ENCODE peak calls at places on chromosomes 13 and 19, in ten cellular contexts. One of them, this sample, is unnamed.

GRCh38 chr13:31050486-31051400 is 111.0 kb downstream of the HSPH1 start:
- DNase-seq in brain microvascular endothelial cell: no peak
- DNase-seq in stimulated activated CD8-positive, alpha-beta memory T cell treated with anti-CD3 and anti-CD28 coated beads, Interleukin-4, amount 100 ng/mL, for 4 hours: no peak
- DNase-seq in globus pallidus: no peak
- DNase-seq in aorta: no peak
- DNase-seq in neural progenitor cell: peak
- DNase-seq in stimulated activated CD4-positive, alpha-beta T cell treated with anti-CD3 and anti-CD28 coated beads, Interleukin-2, amount 100 ng/mL, for 24 hours: no peak
- DNase-seq in adrenal gland: no peak
- DNase-seq in NCI-H2081: no peak
- DNase-seq in ovary: no peak
- DNase-seq in this sample: no peak

GRCh38 chr19:50264483-50265186 is 61.2 kb downstream of the MYH14 start:
- DNase-seq in brain microvascular endothelial cell: no peak
- DNase-seq in stimulated activated CD8-positive, alpha-beta memory T cell treated with anti-CD3 and anti-CD28 coated beads, Interleukin-4, amount 100 ng/mL, for 4 hours: no peak
- DNase-seq in globus pallidus: no peak
- DNase-seq in aorta: no peak
- DNase-seq in neural progenitor cell: no peak
- DNase-seq in stimulated activated CD4-positive, alpha-beta T cell treated with anti-CD3 and anti-CD28 coated beads, Interleukin-2, amount 100 ng/mL, for 24 hours: no peak
- DNase-seq in adrenal gland: no peak
- DNase-seq in NCI-H2081: no peak
- DNase-seq in ovary: no peak
- DNase-seq in this sample: no peak

GRCh38 chr19:45766293-45766918 is 2.6 kb downstream of the SIX5 start:
- DNase-seq in brain microvascular endothelial cell: no peak
- DNase-seq in stimulated activated CD8-positive, alpha-beta memory T cell treated with anti-CD3 and anti-CD28 coated beads, Interleukin-4, amount 100 ng/mL, for 4 hours: no peak
- DNase-seq in globus pallidus: no peak
- DNase-seq in aorta: no peak
- DNase-seq in neural progenitor cell: no peak
- DNase-seq in stimulated activated CD4-positive, alpha-beta T cell treated with anti-CD3 and anti-CD28 coated beads, Interleukin-2, amount 100 ng/mL, for 24 hours: no peak
- DNase-seq in adrenal gland: no peak
- DNase-seq in NCI-H2081: no peak
- DNase-seq in ovary: peak
- DNase-seq in this sample: no peak

GRCh38 chr19:43416951-43417623 is 2.4 kb downstream of the TEX101 start:
- DNase-seq in brain microvascular endothelial cell: no peak
- DNase-seq in stimulated activated CD8-positive, alpha-beta memory T cell treated with anti-CD3 and anti-CD28 coated beads, Interleukin-4, amount 100 ng/mL, for 4 hours: no peak
- DNase-seq in globus pallidus: no peak
- DNase-seq in aorta: no peak
- DNase-seq in neural progenitor cell: no peak
- DNase-seq in stimulated activated CD4-positive, alpha-beta T cell treated with anti-CD3 and anti-CD28 coated beads, Interleukin-2, amount 100 ng/mL, for 24 hours: no peak
- DNase-seq in adrenal gland: no peak
- DNase-seq in NCI-H2081: no peak
- DNase-seq in ovary: no peak
- DNase-seq in this sample: no peak

GRCh38 chr13:80132741-80133601 is 208.0 kb downstream of the SPRY2 start:
- DNase-seq in brain microvascular endothelial cell: peak
- DNase-seq in stimulated activated CD8-positive, alpha-beta memory T cell treated with anti-CD3 and anti-CD28 coated beads, Interleukin-4, amount 100 ng/mL, for 4 hours: no peak
- DNase-seq in globus pallidus: peak
- DNase-seq in aorta: no peak
- DNase-seq in neural progenitor cell: peak
- DNase-seq in stimulated activated CD4-positive, alpha-beta T cell treated with anti-CD3 and anti-CD28 coated beads, Interleukin-2, amount 100 ng/mL, for 24 hours: no peak
- DNase-seq in adrenal gland: peak
- DNase-seq in NCI-H2081: no peak
- DNase-seq in ovary: peak
- DNase-seq in this sample: no peak

GRCh38 chr13:77930430-77930829 is 11.8 kb upstream of the EDNRB start:
- DNase-seq in brain microvascular endothelial cell: no peak
- DNase-seq in stimulated activated CD8-positive, alpha-beta memory T cell treated with anti-CD3 and anti-CD28 coated beads, Interleukin-4, amount 100 ng/mL, for 4 hours: no peak
- DNase-seq in globus pallidus: no peak
- DNase-seq in aorta: no peak
- DNase-seq in neural progenitor cell: no peak
- DNase-seq in stimulated activated CD4-positive, alpha-beta T cell treated with anti-CD3 and anti-CD28 coated beads, Interleukin-2, amount 100 ng/mL, for 24 hours: no peak
- DNase-seq in adrenal gland: no peak
- DNase-seq in NCI-H2081: no peak
- DNase-seq in ovary: no peak
- DNase-seq in this sample: no peak

GRCh38 chr19:5803752-5804515 is 933 bp upstream of the NRTN start:
- DNase-seq in brain microvascular endothelial cell: peak
- DNase-seq in stimulated activated CD8-positive, alpha-beta memory T cell treated with anti-CD3 and anti-CD28 coated beads, Interleukin-4, amount 100 ng/mL, for 4 hours: peak
- DNase-seq in globus pallidus: no peak
- DNase-seq in aorta: peak
- DNase-seq in neural progenitor cell: peak
- DNase-seq in stimulated activated CD4-positive, alpha-beta T cell treated with anti-CD3 and anti-CD28 coated beads, Interleukin-2, amount 100 ng/mL, for 24 hours: peak
- DNase-seq in adrenal gland: peak
- DNase-seq in NCI-H2081: peak
- DNase-seq in ovary: peak
- DNase-seq in this sample: peak

GRCh38 chr19:30224689-30225606 is 147.2 kb upstream of the ZNF536 start:
- DNase-seq in brain microvascular endothelial cell: no peak
- DNase-seq in stimulated activated CD8-positive, alpha-beta memory T cell treated with anti-CD3 and anti-CD28 coated beads, Interleukin-4, amount 100 ng/mL, for 4 hours: no peak
- DNase-seq in globus pallidus: peak
- DNase-seq in aorta: no peak
- DNase-seq in neural progenitor cell: peak
- DNase-seq in stimulated activated CD4-positive, alpha-beta T cell treated with anti-CD3 and anti-CD28 coated beads, Interleukin-2, amount 100 ng/mL, for 24 hours: no peak
- DNase-seq in adrenal gland: peak
- DNase-seq in NCI-H2081: no peak
- DNase-seq in ovary: no peak
- DNase-seq in this sample: no peak

GRCh38 chr13:21012211-21012610 is 49.2 kb downstream of the LATS2 start:
- DNase-seq in brain microvascular endothelial cell: no peak
- DNase-seq in stimulated activated CD8-positive, alpha-beta memory T cell treated with anti-CD3 and anti-CD28 coated beads, Interleukin-4, amount 100 ng/mL, for 4 hours: no peak
- DNase-seq in globus pallidus: no peak
- DNase-seq in aorta: no peak
- DNase-seq in neural progenitor cell: no peak
- DNase-seq in stimulated activated CD4-positive, alpha-beta T cell treated with anti-CD3 and anti-CD28 coated beads, Interleukin-2, amount 100 ng/mL, for 24 hours: no peak
- DNase-seq in adrenal gland: no peak
- DNase-seq in NCI-H2081: no peak
- DNase-seq in ovary: no peak
- DNase-seq in this sample: no peak

GRCh38 chr19:18951721-18952281 is 10.8 kb upstream of the HOMER3 start:
- DNase-seq in brain microvascular endothelial cell: no peak
- DNase-seq in stimulated activated CD8-positive, alpha-beta memory T cell treated with anti-CD3 and anti-CD28 coated beads, Interleukin-4, amount 100 ng/mL, for 4 hours: no peak
- DNase-seq in globus pallidus: no peak
- DNase-seq in aorta: no peak
- DNase-seq in neural progenitor cell: no peak
- DNase-seq in stimulated activated CD4-positive, alpha-beta T cell treated with anti-CD3 and anti-CD28 coated beads, Interleukin-2, amount 100 ng/mL, for 24 hours: no peak
- DNase-seq in adrenal gland: no peak
- DNase-seq in NCI-H2081: no peak
- DNase-seq in ovary: no peak
- DNase-seq in this sample: no peak

GRCh38 chr19:28746486-28746885 is 466.5 kb downstream of the UQCRFS1 start:
- DNase-seq in brain microvascular endothelial cell: no peak
- DNase-seq in stimulated activated CD8-positive, alpha-beta memory T cell treated with anti-CD3 and anti-CD28 coated beads, Interleukin-4, amount 100 ng/mL, for 4 hours: no peak
- DNase-seq in globus pallidus: no peak
- DNase-seq in aorta: no peak
- DNase-seq in neural progenitor cell: no peak
- DNase-seq in stimulated activated CD4-positive, alpha-beta T cell treated with anti-CD3 and anti-CD28 coated beads, Interleukin-2, amount 100 ng/mL, for 24 hours: no peak
- DNase-seq in adrenal gland: no peak
- DNase-seq in NCI-H2081: no peak
- DNase-seq in ovary: no peak
- DNase-seq in this sample: no peak

GRCh38 chr19:19515764-19516519 is at the start of gene NDUFA13:
- DNase-seq in brain microvascular endothelial cell: peak
- DNase-seq in stimulated activated CD8-positive, alpha-beta memory T cell treated with anti-CD3 and anti-CD28 coated beads, Interleukin-4, amount 100 ng/mL, for 4 hours: peak
- DNase-seq in globus pallidus: peak
- DNase-seq in aorta: peak
- DNase-seq in neural progenitor cell: peak
- DNase-seq in stimulated activated CD4-positive, alpha-beta T cell treated with anti-CD3 and anti-CD28 coated beads, Interleukin-2, amount 100 ng/mL, for 24 hours: peak
- DNase-seq in adrenal gland: peak
- DNase-seq in NCI-H2081: peak
- DNase-seq in ovary: peak
- DNase-seq in this sample: peak

GRCh38 chr19:45816236-45817009 is 1.3 kb upstream of the RSPH6A start:
- DNase-seq in brain microvascular endothelial cell: no peak
- DNase-seq in stimulated activated CD8-positive, alpha-beta memory T cell treated with anti-CD3 and anti-CD28 coated beads, Interleukin-4, amount 100 ng/mL, for 4 hours: no peak
- DNase-seq in globus pallidus: no peak
- DNase-seq in aorta: no peak
- DNase-seq in neural progenitor cell: peak
- DNase-seq in stimulated activated CD4-positive, alpha-beta T cell treated with anti-CD3 and anti-CD28 coated beads, Interleukin-2, amount 100 ng/mL, for 24 hours: no peak
- DNase-seq in adrenal gland: no peak
- DNase-seq in NCI-H2081: no peak
- DNase-seq in ovary: no peak
- DNase-seq in this sample: no peak

GRCh38 chr13:80259159-80259558 is 81.8 kb downstream of the SPRY2 start:
- DNase-seq in brain microvascular endothelial cell: no peak
- DNase-seq in stimulated activated CD8-positive, alpha-beta memory T cell treated with anti-CD3 and anti-CD28 coated beads, Interleukin-4, amount 100 ng/mL, for 4 hours: no peak
- DNase-seq in globus pallidus: no peak
- DNase-seq in aorta: no peak
- DNase-seq in neural progenitor cell: no peak
- DNase-seq in stimulated activated CD4-positive, alpha-beta T cell treated with anti-CD3 and anti-CD28 coated beads, Interleukin-2, amount 100 ng/mL, for 24 hours: no peak
- DNase-seq in adrenal gland: no peak
- DNase-seq in NCI-H2081: no peak
- DNase-seq in ovary: no peak
- DNase-seq in this sample: no peak

GRCh38 chr13:113169277-113170272 is 11.1 kb downstream of the PROZ start:
- DNase-seq in brain microvascular endothelial cell: no peak
- DNase-seq in stimulated activated CD8-positive, alpha-beta memory T cell treated with anti-CD3 and anti-CD28 coated beads, Interleukin-4, amount 100 ng/mL, for 4 hours: no peak
- DNase-seq in globus pallidus: no peak
- DNase-seq in aorta: no peak
- DNase-seq in neural progenitor cell: peak
- DNase-seq in stimulated activated CD4-positive, alpha-beta T cell treated with anti-CD3 and anti-CD28 coated beads, Interleukin-2, amount 100 ng/mL, for 24 hours: no peak
- DNase-seq in adrenal gland: no peak
- DNase-seq in NCI-H2081: peak
- DNase-seq in ovary: no peak
- DNase-seq in this sample: no peak

GRCh38 chr13:74372511-74372910 is 238.3 kb upstream of the KLF12 start:
- DNase-seq in brain microvascular endothelial cell: no peak
- DNase-seq in stimulated activated CD8-positive, alpha-beta memory T cell treated with anti-CD3 and anti-CD28 coated beads, Interleukin-4, amount 100 ng/mL, for 4 hours: no peak
- DNase-seq in globus pallidus: no peak
- DNase-seq in aorta: no peak
- DNase-seq in neural progenitor cell: no peak
- DNase-seq in stimulated activated CD4-positive, alpha-beta T cell treated with anti-CD3 and anti-CD28 coated beads, Interleukin-2, amount 100 ng/mL, for 24 hours: no peak
- DNase-seq in adrenal gland: no peak
- DNase-seq in NCI-H2081: no peak
- DNase-seq in ovary: no peak
- DNase-seq in this sample: no peak

GRCh38 chr13:33508060-33508459 is 222.5 kb upstream of the STARD13 start:
- DNase-seq in brain microvascular endothelial cell: no peak
- DNase-seq in stimulated activated CD8-positive, alpha-beta memory T cell treated with anti-CD3 and anti-CD28 coated beads, Interleukin-4, amount 100 ng/mL, for 4 hours: no peak
- DNase-seq in globus pallidus: no peak
- DNase-seq in aorta: no peak
- DNase-seq in neural progenitor cell: no peak
- DNase-seq in stimulated activated CD4-positive, alpha-beta T cell treated with anti-CD3 and anti-CD28 coated beads, Interleukin-2, amount 100 ng/mL, for 24 hours: no peak
- DNase-seq in adrenal gland: no peak
- DNase-seq in NCI-H2081: no peak
- DNase-seq in ovary: no peak
- DNase-seq in this sample: no peak

GRCh38 chr19:48636859-48637448 is at the start of gene DBP:
- DNase-seq in brain microvascular endothelial cell: no peak
- DNase-seq in stimulated activated CD8-positive, alpha-beta memory T cell treated with anti-CD3 and anti-CD28 coated beads, Interleukin-4, amount 100 ng/mL, for 4 hours: no peak
- DNase-seq in globus pallidus: no peak
- DNase-seq in aorta: no peak
- DNase-seq in neural progenitor cell: no peak
- DNase-seq in stimulated activated CD4-positive, alpha-beta T cell treated with anti-CD3 and anti-CD28 coated beads, Interleukin-2, amount 100 ng/mL, for 24 hours: no peak
- DNase-seq in adrenal gland: peak
- DNase-seq in NCI-H2081: no peak
- DNase-seq in ovary: peak
- DNase-seq in this sample: peak

GRCh38 chr19:6683971-6684370 is 14.0 kb upstream of the TNFSF14 start:
- DNase-seq in brain microvascular endothelial cell: no peak
- DNase-seq in stimulated activated CD8-positive, alpha-beta memory T cell treated with anti-CD3 and anti-CD28 coated beads, Interleukin-4, amount 100 ng/mL, for 4 hours: no peak
- DNase-seq in globus pallidus: no peak
- DNase-seq in aorta: peak
- DNase-seq in neural progenitor cell: no peak
- DNase-seq in stimulated activated CD4-positive, alpha-beta T cell treated with anti-CD3 and anti-CD28 coated beads, Interleukin-2, amount 100 ng/mL, for 24 hours: no peak
- DNase-seq in adrenal gland: no peak
- DNase-seq in NCI-H2081: no peak
- DNase-seq in ovary: no peak
- DNase-seq in this sample: no peak

GRCh38 chr13:70905035-70905434 is 796.8 kb upstream of the KLHL1 start:
- DNase-seq in brain microvascular endothelial cell: no peak
- DNase-seq in stimulated activated CD8-positive, alpha-beta memory T cell treated with anti-CD3 and anti-CD28 coated beads, Interleukin-4, amount 100 ng/mL, for 4 hours: no peak
- DNase-seq in globus pallidus: no peak
- DNase-seq in aorta: no peak
- DNase-seq in neural progenitor cell: no peak
- DNase-seq in stimulated activated CD4-positive, alpha-beta T cell treated with anti-CD3 and anti-CD28 coated beads, Interleukin-2, amount 100 ng/mL, for 24 hours: no peak
- DNase-seq in adrenal gland: no peak
- DNase-seq in NCI-H2081: no peak
- DNase-seq in ovary: no peak
- DNase-seq in this sample: no peak

GRCh38 chr19:53865918-53866696 is 1.6 kb upstream of the MYADM start:
- DNase-seq in brain microvascular endothelial cell: no peak
- DNase-seq in stimulated activated CD8-positive, alpha-beta memory T cell treated with anti-CD3 and anti-CD28 coated beads, Interleukin-4, amount 100 ng/mL, for 4 hours: no peak
- DNase-seq in globus pallidus: peak
- DNase-seq in aorta: peak
- DNase-seq in neural progenitor cell: peak
- DNase-seq in stimulated activated CD4-positive, alpha-beta T cell treated with anti-CD3 and anti-CD28 coated beads, Interleukin-2, amount 100 ng/mL, for 24 hours: peak
- DNase-seq in adrenal gland: no peak
- DNase-seq in NCI-H2081: no peak
- DNase-seq in ovary: peak
- DNase-seq in this sample: peak

GRCh38 chr19:588093-588742 is 1.5 kb upstream of the HCN2 start:
- DNase-seq in brain microvascular endothelial cell: peak
- DNase-seq in stimulated activated CD8-positive, alpha-beta memory T cell treated with anti-CD3 and anti-CD28 coated beads, Interleukin-4, amount 100 ng/mL, for 4 hours: no peak
- DNase-seq in globus pallidus: peak
- DNase-seq in aorta: no peak
- DNase-seq in neural progenitor cell: peak
- DNase-seq in stimulated activated CD4-positive, alpha-beta T cell treated with anti-CD3 and anti-CD28 coated beads, Interleukin-2, amount 100 ng/mL, for 24 hours: peak
- DNase-seq in adrenal gland: peak
- DNase-seq in NCI-H2081: peak
- DNase-seq in ovary: peak
- DNase-seq in this sample: peak

GRCh38 chr19:1166872-1167573 is 7.0 kb downstream of the SBNO2 start:
- DNase-seq in brain microvascular endothelial cell: no peak
- DNase-seq in stimulated activated CD8-positive, alpha-beta memory T cell treated with anti-CD3 and anti-CD28 coated beads, Interleukin-4, amount 100 ng/mL, for 4 hours: no peak
- DNase-seq in globus pallidus: no peak
- DNase-seq in aorta: peak
- DNase-seq in neural progenitor cell: no peak
- DNase-seq in stimulated activated CD4-positive, alpha-beta T cell treated with anti-CD3 and anti-CD28 coated beads, Interleukin-2, amount 100 ng/mL, for 24 hours: no peak
- DNase-seq in adrenal gland: peak
- DNase-seq in NCI-H2081: no peak
- DNase-seq in ovary: peak
- DNase-seq in this sample: peak

GRCh38 chr13:109494955-109495354 is 291.4 kb downstream of the IRS2 start:
- DNase-seq in brain microvascular endothelial cell: peak
- DNase-seq in stimulated activated CD8-positive, alpha-beta memory T cell treated with anti-CD3 and anti-CD28 coated beads, Interleukin-4, amount 100 ng/mL, for 4 hours: no peak
- DNase-seq in globus pallidus: no peak
- DNase-seq in aorta: no peak
- DNase-seq in neural progenitor cell: no peak
- DNase-seq in stimulated activated CD4-positive, alpha-beta T cell treated with anti-CD3 and anti-CD28 coated beads, Interleukin-2, amount 100 ng/mL, for 24 hours: no peak
- DNase-seq in adrenal gland: peak
- DNase-seq in NCI-H2081: peak
- DNase-seq in ovary: no peak
- DNase-seq in this sample: no peak

GRCh38 chr13:44243198-44243852 is 130.3 kb upstream of the SERP2 start:
- DNase-seq in brain microvascular endothelial cell: peak
- DNase-seq in stimulated activated CD8-positive, alpha-beta memory T cell treated with anti-CD3 and anti-CD28 coated beads, Interleukin-4, amount 100 ng/mL, for 4 hours: no peak
- DNase-seq in globus pallidus: peak
- DNase-seq in aorta: no peak
- DNase-seq in neural progenitor cell: peak
- DNase-seq in stimulated activated CD4-positive, alpha-beta T cell treated with anti-CD3 and anti-CD28 coated beads, Interleukin-2, amount 100 ng/mL, for 24 hours: no peak
- DNase-seq in adrenal gland: peak
- DNase-seq in NCI-H2081: peak
- DNase-seq in ovary: no peak
- DNase-seq in this sample: peak

GRCh38 chr13:36193151-36193855 is 21.1 kb downstream of the SOHLH2 start:
- DNase-seq in brain microvascular endothelial cell: peak
- DNase-seq in stimulated activated CD8-positive, alpha-beta memory T cell treated with anti-CD3 and anti-CD28 coated beads, Interleukin-4, amount 100 ng/mL, for 4 hours: no peak
- DNase-seq in globus pallidus: no peak
- DNase-seq in aorta: no peak
- DNase-seq in neural progenitor cell: no peak
- DNase-seq in stimulated activated CD4-positive, alpha-beta T cell treated with anti-CD3 and anti-CD28 coated beads, Interleukin-2, amount 100 ng/mL, for 24 hours: no peak
- DNase-seq in adrenal gland: no peak
- DNase-seq in NCI-H2081: peak
- DNase-seq in ovary: no peak
- DNase-seq in this sample: no peak

GRCh38 chr19:41352609-41353465 is 885 bp downstream of the TGFB1 start:
- DNase-seq in brain microvascular endothelial cell: peak
- DNase-seq in stimulated activated CD8-positive, alpha-beta memory T cell treated with anti-CD3 and anti-CD28 coated beads, Interleukin-4, amount 100 ng/mL, for 4 hours: peak
- DNase-seq in globus pallidus: no peak
- DNase-seq in aorta: peak
- DNase-seq in neural progenitor cell: peak
- DNase-seq in stimulated activated CD4-positive, alpha-beta T cell treated with anti-CD3 and anti-CD28 coated beads, Interleukin-2, amount 100 ng/mL, for 24 hours: peak
- DNase-seq in adrenal gland: peak
- DNase-seq in NCI-H2081: no peak
- DNase-seq in ovary: peak
- DNase-seq in this sample: peak

GRCh38 chr13:39020853-39021462 is 16.9 kb downstream of the PROSER1 start:
- DNase-seq in brain microvascular endothelial cell: no peak
- DNase-seq in stimulated activated CD8-positive, alpha-beta memory T cell treated with anti-CD3 and anti-CD28 coated beads, Interleukin-4, amount 100 ng/mL, for 4 hours: no peak
- DNase-seq in globus pallidus: no peak
- DNase-seq in aorta: no peak
- DNase-seq in neural progenitor cell: no peak
- DNase-seq in stimulated activated CD4-positive, alpha-beta T cell treated with anti-CD3 and anti-CD28 coated beads, Interleukin-2, amount 100 ng/mL, for 24 hours: no peak
- DNase-seq in adrenal gland: no peak
- DNase-seq in NCI-H2081: no peak
- DNase-seq in ovary: no peak
- DNase-seq in this sample: no peak